ENCODE peak calls at places on chromosomes 7 and 10, in nine cellular contexts. L, J, V, P, X, C, W, S and H are unnamed samples.

GRCh38 chr10:92204238-92204637 is 86.6 kb downstream of the CPEB3 start:
- DNase-seq in X (no peak), L (no peak), C (no peak), J (no peak), W (peak; percentile 11), S (no peak), V (no peak), P (no peak), H (no peak)

GRCh38 chr10:131676971-131677421 is 223.8 kb upstream of the PPP2R2D start:
- DNase-seq in J (no peak), S (no peak), P (no peak), C (no peak), X (no peak), L (no peak), V (no peak), W (no peak), H (no peak)

GRCh38 chr7:127514499-127514898 is 70.9 kb downstream of the GCC1 start:
- DNase-seq in V (no peak), P (peak; percentile 3), X (no peak), J (no peak), S (peak; percentile 48), C (no peak), L (no peak), W (peak; percentile 55), H (peak; percentile 41)

GRCh38 chr10:73136627-73137026 is 26.4 kb downstream of the NUDT13 start:
- DNase-seq in L (no peak), X (no peak), C (no peak), S (no peak), P (no peak), W (no peak), V (no peak), J (no peak), H (no peak)

GRCh38 chr7:94908204-94909022 is 1.0 kb downstream of the PPP1R9A start:
- DNase-seq in X (peak; percentile 57), W (peak; percentile 90), V (peak; percentile 17), J (no peak), C (no peak), L (peak; percentile 68), P (no peak), S (peak; percentile 25), H (no peak)

GRCh38 chr7:142585425-142585824 is 163.8 kb upstream of the PRSS1 start:
- DNase-seq in J (no peak), P (peak; percentile 14), V (no peak), C (no peak), W (no peak), L (no peak), X (no peak), S (no peak), H (no peak)

GRCh38 chr7:74226633-74227032 is 16.8 kb downstream of the LAT2 start:
- DNase-seq in L (peak; percentile 55), P (no peak), J (no peak), V (no peak), W (no peak), S (no peak), X (no peak), C (no peak), H (no peak)

GRCh38 chr7:15648461-15648961 is 38.0 kb downstream of the MEOX2 start:
- DNase-seq in V (no peak), S (no peak), P (no peak), C (no peak), X (no peak), J (no peak), W (no peak), L (no peak), H (no peak)

GRCh38 chr10:49617281-49618020 is 3.6 kb downstream of the CHAT start:
- DNase-seq in S (no peak), P (no peak), C (no peak), V (no peak), X (peak; percentile 31), W (no peak), L (no peak), J (no peak), H (no peak)

GRCh38 chr10:68276224-68276623 is 44.3 kb upstream of the ATOH7 start:
- DNase-seq in L (no peak), V (no peak), J (no peak), C (no peak), S (no peak), X (no peak), P (no peak), W (no peak), H (no peak)

GRCh38 chr10:91022924-91023707 is 102.2 kb upstream of the ANKRD1 start:
- DNase-seq in V (no peak), W (no peak), P (no peak), X (no peak), S (no peak), L (peak; percentile 49), C (no peak), J (no peak), H (no peak)

GRCh38 chr10:93535293-93535692 is 31.2 kb upstream of the FFAR4 start:
- DNase-seq in J (no peak), L (no peak), W (no peak), V (no peak), S (no peak), X (no peak), C (no peak), P (no peak), H (no peak)

GRCh38 chr7:112749775-112750174 is 40.4 kb downstream of the TMEM168 start:
- DNase-seq in W (no peak), V (no peak), L (no peak), S (no peak), J (no peak), C (no peak), P (no peak), X (no peak), H (no peak)

GRCh38 chr10:7789390-7789789 is 1.4 kb downstream of the ATP5F1C start:
- DNase-seq in V (no peak), L (peak; percentile 56), X (no peak), J (no peak), P (no peak), S (peak; percentile 23), W (no peak), C (peak; percentile 60), H (no peak)

GRCh38 chr10:132783165-132783736 is 2.7 kb downstream of the NKX6-2 start:
- DNase-seq in L (no peak), X (no peak), W (no peak), S (no peak), J (no peak), V (no peak), C (no peak), P (no peak), H (no peak)

GRCh38 chr10:77837248-77837924 is 89.2 kb downstream of the DLG5 start:
- DNase-seq in P (peak; percentile 89), X (no peak), L (no peak), W (peak; percentile 1), C (peak; percentile 85), S (peak; percentile 39), J (peak; percentile 53), V (no peak), H (peak; percentile 58)